ENCODE peak calls at places on chromosomes 6 and 20, in six cellular contexts. V is endothelial cell of umbilical vein, N is HepG2, U is A549, L is K562, X is GM12878. Q is an unnamed sample.

GRCh38 chr6:131669891-131670290 is 31.3 kb downstream of the OR2A4 start:
- DNase-seq in V (peak; percentile 90), N (no peak), U (no peak), L (no peak), X (no peak), Q (no peak)

GRCh38 chr20:4898282-4898681 is 103.0 kb downstream of the SLC23A2 start:
- DNase-seq in V (peak; percentile 48), N (no peak), U (no peak), L (no peak), X (no peak), Q (peak; percentile 26)

GRCh38 chr20:650281-650680 is 2.7 kb downstream of the SRXN1 start:
- DNase-seq in V (no peak), N (no peak), U (no peak), L (no peak), X (no peak), Q (no peak)

GRCh38 chr6:108166664-108167448 is 1.0 kb downstream of the NR2E1 start:
- DNase-seq in V (no peak), N (no peak), U (no peak), L (no peak), X (no peak), Q (no peak)

GRCh38 chr6:158040051-158040803 is 58.6 kb downstream of the SYNJ2 start:
- DNase-seq in V (peak; percentile 99), N (peak; percentile 99), U (peak; percentile 88), L (peak; percentile 89), X (peak; percentile 58), Q (peak; percentile 95)

GRCh38 chr6:57822896-57823358 is 505.5 kb downstream of the PRIM2 start:
- DNase-seq in V (peak; percentile 7), N (no peak), U (no peak), L (no peak), X (no peak), Q (no peak)

GRCh38 chr6:169424821-169425240 is 171.2 kb upstream of the THBS2 start:
- DNase-seq in V (no peak), N (no peak), U (no peak), L (no peak), X (no peak), Q (peak; percentile 54)

GRCh38 chr6:157013649-157014365 is 236.6 kb downstream of the ARID1B start:
- DNase-seq in V (no peak), N (no peak), U (no peak), L (no peak), X (no peak), Q (no peak)

GRCh38 chr6:51489133-51489532 is 598.3 kb downstream of the PKHD1 start:
- DNase-seq in V (no peak), N (no peak), U (no peak), L (no peak), X (no peak), Q (no peak)

GRCh38 chr6:85287158-85287557 is 162.7 kb upstream of the NT5E start:
- DNase-seq in V (no peak), N (no peak), U (no peak), L (no peak), X (no peak), Q (no peak)

GRCh38 chr20:39568090-39568489 is 605.9 kb downstream of the DHX35 start:
- DNase-seq in V (no peak), N (no peak), U (no peak), L (no peak), X (peak; percentile 53), Q (no peak)

GRCh38 chr6:72976389-72976900 is 248.9 kb downstream of the KHDC1L start:
- DNase-seq in V (no peak), N (no peak), U (no peak), L (no peak), X (no peak), Q (no peak)

GRCh38 chr6:4772750-4773149 is 3.5 kb upstream of the CDYL start:
- DNase-seq in V (no peak), N (no peak), U (no peak), L (no peak), X (no peak), Q (no peak)

GRCh38 chr6:4774296-4774695 is 1.9 kb upstream of the CDYL start:
- DNase-seq in V (no peak), N (no peak), U (no peak), L (no peak), X (no peak), Q (no peak)

GRCh38 chr6:4775591-4776492 is at the start of gene CDYL:
- DNase-seq in V (peak; percentile 82), N (peak; percentile 78), U (peak; percentile 55), L (peak; percentile 96), X (no peak), Q (peak; percentile 92)

GRCh38 chr6:4776493-4776966 is 326 bp downstream of the CDYL start:
- DNase-seq in V (peak; percentile 40), N (peak; percentile 22), U (no peak), L (peak; percentile 78), X (no peak), Q (peak; percentile 75)

GRCh38 chr6:4774715-4775590 is 1.3 kb upstream of the CDYL start:
- DNase-seq in V (peak; percentile 22), N (no peak), U (no peak), L (no peak), X (no peak), Q (peak; percentile 75)
- TF ChIP-seq POLR2A in V (no peak), N (no peak), U (no peak), L (no peak), X (no peak), Q (peak; percentile 14)

DNA sequence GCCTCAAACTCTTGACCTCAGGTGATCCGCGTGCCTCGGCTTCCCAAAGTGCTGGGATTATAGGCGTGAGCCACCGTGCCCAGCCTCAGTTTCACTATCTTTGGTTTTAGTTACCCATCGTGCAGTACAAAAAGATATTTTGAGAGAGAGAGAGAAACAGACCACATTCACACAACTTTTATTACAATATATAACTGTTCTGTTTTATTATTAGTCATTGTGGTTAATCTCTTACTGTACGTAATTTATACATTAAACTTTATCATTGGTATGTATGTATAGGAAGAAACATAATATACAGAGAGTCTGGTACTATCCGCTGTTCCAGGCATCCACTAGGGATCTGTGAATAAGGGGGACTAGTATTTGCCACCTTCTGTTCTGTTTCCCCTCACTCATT is 29.4 kb upstream of the TAF8 start:
- DNase-seq in V (no peak), N (no peak), U (no peak), L (no peak), X (no peak), Q (no peak)
- TF ChIP-seq MYC in V (no peak), N (no peak), U (no peak), L (no peak), X (no peak), Q (no peak)

DNA sequence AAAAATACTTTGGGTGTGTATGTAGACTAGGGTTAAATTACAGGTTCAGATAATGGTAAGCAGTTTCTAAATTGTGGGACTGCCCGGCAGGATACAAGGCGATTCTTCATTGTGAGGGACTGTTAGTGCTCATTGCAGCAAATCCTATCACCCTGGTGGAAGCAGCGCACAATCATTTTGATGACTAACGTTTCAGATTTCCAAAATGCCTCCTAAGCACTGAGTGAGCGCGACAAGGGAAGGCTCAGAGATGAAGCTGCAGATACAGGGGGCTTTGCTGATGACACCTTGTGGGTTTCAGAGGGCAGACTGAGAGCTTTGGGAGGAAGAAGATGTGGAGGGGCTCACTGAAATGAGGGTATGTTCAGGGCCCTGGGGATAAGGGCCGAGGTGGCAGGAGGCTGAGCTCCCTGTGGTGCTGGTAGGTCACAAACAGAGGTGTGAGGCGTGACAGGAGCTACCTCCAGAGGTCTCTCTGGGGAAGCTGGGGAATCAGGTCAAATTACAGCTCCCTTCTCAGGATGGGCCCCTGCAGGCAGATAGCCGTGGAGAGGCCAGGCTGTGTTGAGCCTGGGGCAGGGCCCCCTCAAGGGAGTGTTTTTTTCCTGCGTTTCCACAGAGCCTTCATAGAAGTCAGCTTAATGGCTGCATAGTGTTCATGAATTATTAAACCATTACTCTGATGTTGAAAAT is 84.5 kb upstream of the FYN start:
- DNase-seq in V (no peak), N (no peak), U (no peak), L (peak; percentile 16), X (no peak), Q (no peak)
- TF ChIP-seq POLR2A in V (no peak), N (no peak), U (no peak), L (no peak), X (no peak), Q (no peak)

GRCh38 chr20:42378826-42379225 is 760.6 kb upstream of the CHD6 start:
- DNase-seq in V (no peak), N (no peak), U (no peak), L (no peak), X (no peak), Q (no peak)
- TF ChIP-seq MYC in V (no peak), N (no peak), U (no peak), L (no peak), X (no peak), Q (no peak)

GRCh38 chr6:43509984-43510826 is at the start of gene LRRC73:
- DNase-seq in V (peak; percentile 84), N (peak; percentile 64), U (peak; percentile 34), L (peak; percentile 86), X (no peak), Q (peak; percentile 80)
- TF ChIP-seq POLR2A in V (peak; percentile 47), N (no peak), U (peak; percentile 27), L (peak; percentile 73), X (no peak), Q (no peak)

GRCh38 chr6:93581371-93581770 is 162.0 kb upstream of the EPHA7 start:
- DNase-seq in V (no peak), N (no peak), U (no peak), L (no peak), X (no peak), Q (no peak)
- TF ChIP-seq MYC in V (no peak), N (no peak), U (no peak), L (no peak), X (no peak), Q (no peak)

GRCh38 chr6:1311400-1312192 is at the start of gene FOXQ1:
- DNase-seq in V (peak; percentile 6), N (peak; percentile 95), U (no peak), L (no peak), X (no peak), Q (peak; percentile 60)
- TF ChIP-seq POLR2A in V (no peak), N (peak; percentile 99), U (peak; percentile 66), L (no peak), X (no peak), Q (no peak)

Q was measured in NB4.